ENCODE peak calls at places on chromosomes 6 and 20, in seven cellular contexts. V is tibial nerve, W is IMR-90, S is Peyer's patch, Z is fibroblast of mammary gland, T is cardiac fibroblast, G is MCF 10A. A is an unnamed sample.

GRCh38 chr6:5989141-5989723 is 17.5 kb downstream of the NRN1 start:
- DNase-seq in V (no peak), W (no peak), S (no peak), Z (peak), T (no peak), G (no peak), A (no peak)

GRCh38 chr6:46098678-46099077 is 31.1 kb upstream of the ENPP4 start:
- DNase-seq in V (no peak), W (no peak), S (no peak), Z (no peak), T (no peak), G (peak), A (no peak)

GRCh38 chr20:13302647-13303425 is 81.8 kb downstream of the ISM1 start:
- DNase-seq in V (no peak), W (no peak), S (no peak), Z (peak), T (peak), G (peak), A (no peak)

GRCh38 chr6:14703586-14703985 is 542.3 kb upstream of the JARID2 start:
- DNase-seq in V (no peak), W (peak), S (no peak), Z (peak), T (no peak), G (no peak), A (peak)

GRCh38 chr20:44068311-44068710 is 118.7 kb downstream of the JPH2 start:
- DNase-seq in V (no peak), W (no peak), S (no peak), Z (no peak), T (no peak), G (no peak), A (no peak)

GRCh38 chr6:118785601-118786000 is 108.4 kb upstream of the ASF1A start:
- DNase-seq in V (no peak), W (no peak), S (no peak), Z (no peak), T (no peak), G (no peak), A (no peak)

GRCh38 chr20:25223179-25223661 is 24.7 kb upstream of the PYGB start:
- DNase-seq in V (no peak), W (peak), S (no peak), Z (peak), T (peak), G (peak), A (peak)

GRCh38 chr6:5175195-5175594 is 85.6 kb downstream of the LYRM4 start:
- DNase-seq in V (no peak), W (no peak), S (no peak), Z (peak), T (peak), G (peak), A (no peak)

GRCh38 chr20:48025661-48026060 is 240.4 kb upstream of the SULF2 start:
- DNase-seq in V (no peak), W (no peak), S (no peak), Z (peak), T (no peak), G (peak), A (no peak)

GRCh38 chr6:10071631-10072220 is 343.1 kb downstream of the TFAP2A start:
- DNase-seq in V (no peak), W (no peak), S (no peak), Z (no peak), T (no peak), G (no peak), A (no peak)

GRCh38 chr20:50196896-50197295 is 6.3 kb downstream of the CEBPB start:
- DNase-seq in V (no peak), W (no peak), S (no peak), Z (no peak), T (no peak), G (no peak), A (no peak)

GRCh38 chr6:33633462-33634158 is 12.5 kb downstream of the ITPR3 start:
- DNase-seq in V (no peak), W (peak), S (peak), Z (peak), T (peak), G (peak), A (no peak)

GRCh38 chr6:14758421-14759043 is 487.3 kb upstream of the JARID2 start:
- DNase-seq in V (no peak), W (peak), S (no peak), Z (peak), T (peak), G (peak), A (no peak)

GRCh38 chr6:67285770-67286495 is 1349.1 kb upstream of the ADGRB3 start:
- DNase-seq in V (no peak), W (no peak), S (no peak), Z (peak), T (peak), G (no peak), A (no peak)

GRCh38 chr6:44051516-44051915 is 75.7 kb downstream of the MRPL14 start:
- DNase-seq in V (no peak), W (peak), S (no peak), Z (peak), T (peak), G (peak), A (no peak)

GRCh38 chr20:31596831-31597482 is 8.1 kb upstream of the ID1 start:
- DNase-seq in V (no peak), W (no peak), S (no peak), Z (no peak), T (no peak), G (no peak), A (no peak)

DNA sequence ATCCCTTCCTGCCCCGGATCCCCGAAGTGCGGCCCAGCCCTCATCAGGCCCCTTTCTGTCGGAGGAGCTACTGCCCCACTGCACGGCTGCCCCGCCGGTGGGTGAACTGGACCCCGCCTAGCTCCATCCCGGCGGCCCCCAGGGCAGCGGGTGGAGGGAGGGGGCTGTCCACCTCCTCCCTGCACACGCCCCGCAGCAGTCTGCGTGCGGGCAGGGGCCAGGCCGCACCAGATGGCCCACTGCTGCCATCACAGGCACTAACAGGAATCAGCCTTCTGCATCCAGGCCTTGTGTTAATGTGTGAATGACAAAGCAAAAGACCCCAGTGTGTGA is 54.9 kb upstream of the UNC93A start:
- DNase-seq in V (no peak), W (no peak), S (no peak), Z (no peak), T (no peak), G (no peak), A (no peak)
- TF ChIP-seq CTCF in V (no peak), W (no peak), S (no peak), Z (no peak), T (no peak), G (no peak), A (no peak)

DNA sequence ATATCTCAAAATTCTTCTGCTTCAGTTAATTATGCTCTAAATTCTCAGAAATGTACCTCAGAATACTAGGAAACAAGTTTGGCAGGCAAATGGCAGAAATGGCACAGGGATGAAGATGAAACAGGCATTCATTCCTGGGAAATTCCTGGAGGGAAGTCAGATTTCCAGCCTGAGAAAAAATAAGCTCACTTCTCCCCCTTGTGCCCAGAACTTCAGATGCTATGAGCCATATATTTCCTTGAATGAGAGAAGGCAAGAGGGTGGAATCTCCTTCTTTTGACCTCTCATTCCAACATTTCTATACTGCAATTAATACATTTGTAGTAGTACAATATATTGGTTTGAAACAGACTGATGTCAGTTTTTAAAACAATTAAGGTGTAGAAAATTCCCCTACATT is 22.8 kb downstream of the RGS17 start:
- DNase-seq in V (no peak), W (no peak), S (no peak), Z (peak), T (peak), G (peak), A (no peak)
- TF ChIP-seq CTCF in V (no peak), W (peak), S (peak), Z (peak), T (peak), G (peak), A (peak)

GRCh38 chr6:96022225-96022624 is 6.5 kb downstream of the FUT9 start:
- DNase-seq in V (no peak), W (no peak), S (no peak), Z (no peak), T (no peak), G (peak), A (no peak)
- TF ChIP-seq CTCF in V (no peak), W (no peak), S (no peak), Z (no peak), T (no peak), G (no peak), A (no peak)

GRCh38 chr6:7841781-7842468 is 68.7 kb downstream of the TXNDC5 start:
- DNase-seq in V (no peak), W (peak), S (no peak), Z (peak), T (peak), G (no peak), A (no peak)

GRCh38 chr6:7848229-7848628 is 62.4 kb downstream of the TXNDC5 start:
- DNase-seq in V (no peak), W (peak), S (no peak), Z (no peak), T (no peak), G (no peak), A (no peak)

GRCh38 chr6:7851780-7852179 is 58.8 kb downstream of the TXNDC5 start:
- DNase-seq in V (no peak), W (no peak), S (no peak), Z (no peak), T (no peak), G (no peak), A (no peak)

DNA sequence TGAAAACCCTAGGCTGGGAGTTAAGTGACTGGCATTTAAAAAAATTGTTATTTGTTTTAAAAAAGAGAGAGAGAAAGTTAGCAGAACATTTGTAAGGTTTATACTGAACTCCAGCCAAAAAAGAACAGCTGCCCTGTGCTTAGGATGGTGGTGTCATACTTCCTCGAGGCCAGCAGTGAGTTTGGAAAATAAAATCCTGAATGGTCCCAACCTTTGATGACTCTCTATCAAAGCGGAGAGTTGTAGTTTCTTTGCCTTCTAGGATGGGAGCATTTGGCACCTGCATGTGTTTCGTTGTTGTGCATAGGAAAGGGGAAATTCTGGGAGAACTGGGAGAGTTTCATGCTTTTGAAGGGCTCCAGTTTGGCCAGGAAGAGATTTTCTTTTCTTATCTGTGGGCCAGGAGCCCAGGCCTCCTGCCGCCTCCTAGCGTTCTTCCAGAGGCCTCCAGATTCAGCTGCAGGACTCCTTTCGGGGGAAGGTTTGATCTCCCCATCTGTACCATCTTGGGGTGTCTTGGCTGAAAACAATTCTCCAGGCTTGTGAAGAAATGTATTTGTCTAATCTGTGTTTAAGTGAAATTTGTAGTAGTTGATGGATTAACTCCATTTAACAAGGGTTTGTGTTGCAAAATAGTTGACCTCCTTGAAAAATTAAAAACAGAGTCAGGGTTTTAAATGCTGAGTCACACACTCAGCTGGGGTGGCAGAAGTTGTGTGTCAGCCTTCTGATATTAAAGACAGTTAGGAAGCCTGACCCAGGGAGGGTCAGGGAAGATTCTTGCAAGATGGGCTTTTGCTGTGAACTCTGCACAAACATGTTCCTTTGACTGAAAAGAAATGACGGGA is 63.4 kb downstream of the TXNDC5 start:
- DNase-seq in V (no peak), W (peak), S (no peak), Z (peak), T (peak), G (peak), A (no peak)
- TF ChIP-seq CTCF in V (no peak), W (peak), S (no peak), Z (peak), T (peak), G (no peak), A (no peak)

DNA sequence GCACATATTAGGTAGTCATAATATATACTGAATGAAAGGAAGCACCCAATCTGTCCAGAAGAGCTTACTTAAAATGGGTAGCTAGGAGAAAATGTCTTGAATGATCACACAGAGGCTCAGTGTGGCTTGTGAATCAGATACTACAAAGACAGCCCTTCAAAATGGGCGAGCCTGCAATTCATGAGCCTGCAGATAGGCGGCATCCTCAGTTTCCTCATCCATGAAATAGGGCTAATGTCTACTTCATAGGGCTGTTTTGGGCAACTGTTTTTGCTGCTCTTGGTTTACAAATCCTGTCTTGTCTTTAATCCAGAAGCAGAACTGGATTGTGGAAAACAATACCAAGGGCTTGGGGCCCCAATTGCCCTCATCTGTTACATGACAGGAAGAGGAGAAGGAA is 129.3 kb upstream of the KCNK16 start:
- DNase-seq in V (no peak), W (no peak), S (no peak), Z (peak), T (peak), G (peak), A (no peak)
- TF ChIP-seq CTCF in V (no peak), W (no peak), S (peak), Z (peak), T (peak), G (peak), A (peak)

DNA sequence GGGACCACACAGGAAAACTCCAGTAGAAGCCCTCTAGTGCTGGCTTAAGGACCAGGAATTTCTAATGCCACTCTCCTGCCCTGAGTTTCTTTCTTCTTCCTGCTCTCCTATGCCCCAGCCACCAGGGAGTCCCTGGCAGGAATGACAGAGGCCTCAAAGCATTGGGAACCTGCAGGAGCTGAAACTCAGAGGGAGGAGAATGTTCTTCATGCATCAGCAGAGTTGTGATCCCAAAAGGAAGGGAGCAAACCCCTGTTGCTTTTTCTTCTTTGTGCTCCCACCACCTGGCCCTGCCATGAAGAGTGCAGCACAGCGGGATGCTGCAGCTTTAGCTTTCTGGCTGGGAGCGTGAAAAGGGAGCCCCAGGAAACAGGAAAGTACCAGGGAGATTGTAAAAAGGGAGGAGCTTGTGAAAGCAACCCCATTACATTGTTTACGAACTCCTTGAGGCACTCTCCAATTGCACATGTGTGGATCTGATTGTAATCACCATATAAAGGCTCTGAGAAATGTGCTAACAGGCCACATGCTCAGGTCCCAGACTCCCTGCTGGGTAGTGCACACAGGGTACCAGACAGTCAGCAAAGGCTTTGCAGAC is 34.7 kb upstream of the FKBP1A start:
- DNase-seq in V (no peak), W (peak), S (no peak), Z (no peak), T (no peak), G (no peak), A (no peak)
- TF ChIP-seq CTCF in V (no peak), W (no peak), S (no peak), Z (no peak), T (no peak), G (no peak), A (no peak)

DNA sequence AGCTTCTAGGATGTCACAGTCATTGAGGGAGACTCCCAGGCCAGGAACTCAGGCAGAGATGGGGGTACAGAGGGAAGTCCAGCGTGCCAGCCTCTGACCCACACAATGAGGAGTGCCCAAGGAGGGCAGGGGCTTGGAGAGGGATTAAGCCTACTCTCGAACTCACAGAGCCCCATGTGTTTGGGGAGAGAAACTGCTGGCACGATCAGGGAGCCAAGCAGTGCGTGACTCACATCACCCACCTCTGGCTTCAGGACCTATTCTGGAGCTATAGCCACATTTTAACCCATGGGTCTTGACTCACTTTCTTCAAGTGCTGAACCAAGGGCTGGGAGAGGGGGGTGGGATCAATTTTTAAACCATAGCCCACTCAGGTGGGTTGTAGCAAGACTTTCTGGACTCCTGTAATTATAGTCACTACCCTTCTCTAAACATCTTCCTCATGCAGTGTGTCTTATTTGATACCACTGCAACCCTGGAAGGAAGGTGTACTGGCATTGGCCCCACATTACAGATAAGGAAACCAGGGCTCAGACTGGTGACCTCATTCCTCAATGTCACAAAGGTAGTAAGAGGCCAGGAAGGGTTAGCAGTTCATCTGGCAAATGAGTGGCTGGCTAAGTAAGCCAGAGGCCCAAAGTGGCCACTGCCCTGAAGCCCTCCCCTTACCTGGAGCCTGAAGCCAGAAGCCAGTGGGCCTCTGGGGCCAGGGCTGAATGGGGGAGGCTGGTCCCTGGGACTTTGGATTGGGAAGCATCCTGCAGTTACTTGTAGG is 12.0 kb downstream of the FOXP4 start:
- DNase-seq in V (no peak), W (peak), S (no peak), Z (no peak), T (no peak), G (no peak), A (no peak)
- TF ChIP-seq CTCF in V (no peak), W (no peak), S (no peak), Z (no peak), T (no peak), G (no peak), A (no peak)

GRCh38 chr20:11267762-11268335 is 594.0 kb upstream of the JAG1 start:
- DNase-seq in V (no peak), W (no peak), S (no peak), Z (no peak), T (no peak), G (no peak), A (no peak)

GRCh38 chr20:11271319-11271718 is 597.5 kb upstream of the JAG1 start:
- DNase-seq in V (no peak), W (no peak), S (no peak), Z (no peak), T (no peak), G (no peak), A (no peak)

GRCh38 chr20:11270566-11270965 is 596.8 kb upstream of the JAG1 start:
- DNase-seq in V (no peak), W (no peak), S (no peak), Z (no peak), T (no peak), G (no peak), A (no peak)

GRCh38 chr20:11266571-11266970 is 592.8 kb upstream of the JAG1 start:
- DNase-seq in V (no peak), W (peak), S (no peak), Z (no peak), T (peak), G (peak), A (no peak)

DNA sequence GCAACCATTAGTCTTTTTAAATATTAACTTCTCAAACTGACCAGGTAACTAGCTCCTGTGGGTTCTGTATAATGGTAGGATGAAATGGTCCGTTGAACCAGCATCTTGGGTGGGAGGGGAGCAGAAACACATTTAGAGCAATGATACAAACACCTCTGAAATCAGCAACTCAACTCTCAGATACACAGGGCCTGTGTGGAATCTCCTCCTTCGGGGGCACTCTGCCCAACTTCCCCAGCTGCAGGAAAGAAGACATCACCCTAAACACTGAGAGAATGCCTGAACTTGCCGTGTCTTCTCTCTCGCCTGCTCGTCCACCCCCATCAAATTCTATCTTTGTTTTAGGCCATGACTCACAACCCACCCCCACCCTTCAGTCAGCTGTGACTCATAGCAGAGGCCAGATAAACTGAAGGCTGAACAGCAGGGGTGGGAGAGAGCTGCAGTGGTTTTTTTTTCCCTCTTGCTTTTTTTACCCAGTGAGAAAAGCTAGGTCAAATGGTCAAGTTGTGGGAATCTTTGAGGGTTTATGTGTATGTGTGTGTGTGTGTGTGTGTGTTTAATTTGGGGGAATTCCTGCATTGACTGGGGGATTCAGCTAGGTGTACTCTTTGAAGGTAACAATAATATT is 593.4 kb upstream of the JAG1 start:
- DNase-seq in V (peak), W (peak), S (no peak), Z (peak), T (peak), G (peak), A (peak)
- TF ChIP-seq CTCF in V (no peak), W (peak), S (no peak), Z (peak), T (peak), G (no peak), A (peak)

GRCh38 chr20:63819224-63819917 is 11.7 kb downstream of the ZBTB46 start:
- DNase-seq in V (peak), W (peak), S (no peak), Z (peak), T (peak), G (no peak), A (no peak)
- TF ChIP-seq CTCF in V (peak), W (peak), S (peak), Z (peak), T (peak), G (no peak), A (peak)

A was measured in AG09319.